ENCODE peak calls at places on chromosomes 2 and 18, in four cellular contexts. P is neuronal stem cell, D is IMR-90, A is mesenchymal stem cell. I is an unnamed sample.

GRCh38 chr2:206084870-206085741 is 868 bp downstream of the INO80D start:
- DNase-seq in P (peak), D (no peak), A (peak), I (no peak)

GRCh38 chr2:183995632-183996031 is 602.7 kb upstream of the ZNF804A start:
- DNase-seq in P (no peak), D (no peak), A (peak), I (no peak)

GRCh38 chr2:241659150-241659739 is 21.8 kb downstream of the ATG4B start:
- DNase-seq in P (peak), D (peak), A (peak), I (peak)

GRCh38 chr2:16281451-16282330 is 341.3 kb downstream of the MYCN start:
- DNase-seq in P (no peak), D (no peak), A (peak), I (peak)

GRCh38 chr2:74441111-74441689 is 537 bp downstream of the RTKN start:
- DNase-seq in P (peak), D (no peak), A (no peak), I (no peak)

GRCh38 chr2:204226305-204226861 is 289.8 kb downstream of the ICOS start:
- DNase-seq in P (no peak), D (no peak), A (no peak), I (no peak)

GRCh38 chr2:9710311-9710710 is 79.5 kb upstream of the YWHAQ start:
- DNase-seq in P (no peak), D (no peak), A (no peak), I (no peak)

GRCh38 chr18:23828426-23828825 is 139.2 kb downstream of the LAMA3 start:
- DNase-seq in P (no peak), D (peak), A (peak), I (no peak)

GRCh38 chr2:240775911-240776310 is 44.1 kb downstream of the KIF1A start:
- DNase-seq in P (no peak), D (no peak), A (no peak), I (no peak)

GRCh38 chr2:20050712-20051517 is 513 bp downstream of the LAPTM4A start:
- DNase-seq in P (peak), D (peak), A (peak), I (peak)

GRCh38 chr2:208222351-208222750 is 32.5 kb downstream of the IDH1 start:
- DNase-seq in P (no peak), D (peak), A (peak), I (no peak)

GRCh38 chr18:35456181-35456850 is 41.4 kb downstream of the INO80C start:
- DNase-seq in P (no peak), D (peak), A (peak), I (no peak)

GRCh38 chr18:76708036-76708726 is 114.2 kb upstream of the ZNF236 start:
- DNase-seq in P (no peak), D (no peak), A (no peak), I (no peak)

GRCh38 chr2:151729416-151729811 is 4.9 kb downstream of the NEB start:
- DNase-seq in P (no peak), D (no peak), A (no peak), I (no peak)

GRCh38 chr2:189466046-189466445 is 24.8 kb downstream of the WDR75 start:
- DNase-seq in P (no peak), D (no peak), A (no peak), I (no peak)

GRCh38 chr2:234293973-234294372 is 202.9 kb downstream of the ARL4C start:
- DNase-seq in P (no peak), D (no peak), A (no peak), I (no peak)

GRCh38 chr2:57528499-57528898 is 518.1 kb upstream of the VRK2 start:
- DNase-seq in P (no peak), D (no peak), A (no peak), I (no peak)

DNA sequence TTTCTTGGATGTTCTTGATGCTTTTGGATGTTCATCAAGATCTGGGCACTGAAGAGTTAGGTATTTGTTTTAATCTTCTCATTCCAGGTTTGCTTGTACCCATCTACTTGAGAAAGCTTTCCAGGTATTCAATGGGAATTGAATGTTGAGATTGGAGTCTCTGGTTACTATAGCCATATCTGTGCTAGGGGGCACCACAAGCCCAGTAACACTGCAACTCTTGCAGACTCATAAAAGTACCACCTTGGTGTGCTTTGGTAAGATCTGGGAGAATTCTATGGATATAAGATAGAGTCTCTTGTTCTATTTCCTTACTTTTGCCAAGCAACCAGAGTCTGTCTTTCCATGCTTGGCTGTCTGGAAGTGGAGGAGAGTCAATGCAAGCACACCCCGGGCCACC is 518.9 kb upstream of the VRK2 start:
- DNase-seq in P (no peak), D (no peak), A (no peak), I (no peak)
- H3K14ac ChIP-seq in P (no peak), D (no peak), A (no peak), I (no peak)

DNA sequence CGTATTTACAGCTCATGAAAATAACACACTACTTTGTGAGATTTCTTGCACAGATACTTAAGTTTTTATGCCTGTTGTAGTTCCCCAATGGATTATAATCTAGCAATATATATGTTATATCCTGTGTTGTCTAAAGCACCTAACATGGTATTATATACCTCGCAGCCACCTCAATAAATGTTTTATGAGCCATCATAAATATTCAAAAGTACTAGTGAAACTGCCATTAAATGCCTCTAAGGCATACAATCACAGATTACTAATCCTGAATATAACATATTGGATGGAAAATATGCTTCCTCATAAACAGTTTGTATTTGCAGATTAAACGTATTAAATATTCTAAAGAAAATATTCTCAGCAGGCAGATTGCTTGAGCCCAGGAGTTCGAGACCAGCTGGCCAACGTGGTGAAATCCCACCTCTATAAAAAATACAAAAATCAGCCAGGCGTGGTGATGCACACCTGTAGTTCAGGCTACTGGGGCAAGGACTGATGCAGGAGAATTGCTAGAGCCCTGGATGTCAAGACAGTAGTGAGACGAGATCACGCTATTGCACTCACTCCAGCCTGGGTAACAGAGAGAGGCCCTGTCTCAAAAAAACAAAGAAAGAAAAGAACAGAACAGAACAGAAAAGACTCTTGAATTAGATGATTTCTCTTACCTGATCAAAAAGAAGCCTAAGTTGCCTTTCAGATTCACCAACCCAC is 64.1 kb downstream of the ATAD2B start:
- DNase-seq in P (no peak), D (no peak), A (no peak), I (no peak)
- H3K4me3 ChIP-seq in P (no peak), D (no peak), A (no peak), I (no peak)

GRCh38 chr2:125746321-125746983 is 909.5 kb upstream of the GYPC start:
- DNase-seq in P (peak), D (no peak), A (no peak), I (no peak)
- H3K14ac ChIP-seq in P (no peak), D (no peak), A (no peak), I (no peak)

DNA sequence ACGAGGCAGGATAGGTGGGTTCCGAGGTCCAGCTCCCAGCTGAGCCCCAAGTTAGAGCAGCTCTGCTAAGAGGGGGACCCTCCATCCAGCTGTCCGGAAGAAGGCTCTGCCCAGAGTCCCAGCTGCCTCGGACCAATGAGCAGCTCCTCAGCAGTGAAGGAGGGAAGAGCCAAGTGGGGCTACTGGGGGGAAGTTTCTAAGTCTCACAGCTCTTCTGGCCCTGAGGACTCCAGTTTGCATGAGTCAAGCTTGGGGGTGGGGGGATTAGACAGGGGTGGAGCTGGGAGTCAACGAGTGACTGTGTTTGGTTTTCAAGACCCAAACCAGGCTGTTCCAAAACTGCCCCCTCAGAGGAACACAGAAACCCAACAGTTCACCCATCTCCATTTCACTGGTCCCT is 101.0 kb downstream of the TNS1 start:
- DNase-seq in P (no peak), D (peak), A (peak), I (no peak)
- H3K4me3 ChIP-seq in P (no peak), D (peak), A (no peak), I (no peak)

GRCh38 chr2:391658-392170 is 103.8 kb upstream of the ALKAL2 start:
- DNase-seq in P (no peak), D (no peak), A (no peak), I (no peak)

GRCh38 chr2:395886-396285 is 108.0 kb upstream of the ALKAL2 start:
- DNase-seq in P (no peak), D (no peak), A (no peak), I (no peak)

GRCh38 chr2:392181-392920 is 104.5 kb upstream of the ALKAL2 start:
- DNase-seq in P (no peak), D (no peak), A (no peak), I (no peak)

GRCh38 chr2:392921-393270 is 105.0 kb upstream of the ALKAL2 start:
- DNase-seq in P (no peak), D (no peak), A (no peak), I (no peak)

GRCh38 chr2:393711-394696 is 106.1 kb upstream of the ALKAL2 start:
- DNase-seq in P (peak), D (no peak), A (no peak), I (peak)
- H3K14ac ChIP-seq in P (no peak), D (no peak), A (no peak), I (no peak)

I was measured in H1.